ENCODE peak calls at places on chromosomes 2 and 18, in four cellular contexts. U is CD4-positive, alpha-beta T cell; P is neural progenitor cell; M is hepatocyte. C is an unnamed sample.

GRCh38 chr2:238122287-238123217 is 15.9 kb upstream of the KLHL30 start:
- DNase-seq in U (no peak), P (no peak), M (no peak), C (no peak)

GRCh38 chr2:179898873-179899272 is 37.5 kb upstream of the ZNF385B start:
- DNase-seq in U (no peak), P (peak), M (peak), C (peak)

GRCh38 chr18:64110692-64111480 is 38.0 kb downstream of the LINC00305 start:
- DNase-seq in U (no peak), P (no peak), M (peak), C (no peak)

GRCh38 chr2:79512442-79513401 is at the start of gene CTNNA2:
- DNase-seq in U (no peak), P (peak), M (peak), C (peak)

GRCh38 chr2:62595468-62595867 is 89.5 kb upstream of the TMEM17 start:
- DNase-seq in U (no peak), P (no peak), M (no peak), C (no peak)

GRCh38 chr2:237316339-237316738 is 97.6 kb downstream of the COL6A3 start:
- DNase-seq in U (no peak), P (no peak), M (no peak), C (no peak)

GRCh38 chr2:8644605-8645175 is 37.2 kb upstream of the ID2 start:
- DNase-seq in U (no peak), P (no peak), M (no peak), C (no peak)

GRCh38 chr2:221063568-221063967 is 508.5 kb downstream of the EPHA4 start:
- DNase-seq in U (no peak), P (no peak), M (no peak), C (no peak)

GRCh38 chr2:208318127-208318526 is 52.1 kb downstream of the PIKFYVE start:
- DNase-seq in U (no peak), P (no peak), M (no peak), C (no peak)

GRCh38 chr2:229660951-229661350 is 53.4 kb downstream of the DNER start:
- DNase-seq in U (no peak), P (no peak), M (no peak), C (no peak)

GRCh38 chr2:239147376-239147775 is 253.4 kb downstream of the HDAC4 start:
- DNase-seq in U (no peak), P (no peak), M (no peak), C (no peak)

GRCh38 chr18:63025251-63025710 is 294.3 kb downstream of the BCL2 start:
- DNase-seq in U (no peak), P (peak), M (peak), C (no peak)
- TF ChIP-seq CTCF in U (no peak), P (peak), M (peak), C (no peak)

GRCh38 chr2:7016120-7016519 is 98.9 kb downstream of the RNF144A start:
- DNase-seq in U (no peak), P (no peak), M (no peak), C (no peak)

GRCh38 chr2:7012141-7012809 is 95.1 kb downstream of the RNF144A start:
- DNase-seq in U (no peak), P (no peak), M (no peak), C (no peak)

GRCh38 chr2:7015007-7015950 is 98.1 kb downstream of the RNF144A start:
- DNase-seq in U (no peak), P (no peak), M (no peak), C (no peak)

GRCh38 chr2:7013761-7014160 is 96.5 kb downstream of the RNF144A start:
- DNase-seq in U (no peak), P (no peak), M (no peak), C (no peak)

GRCh38 chr2:7014201-7014640 is 97.0 kb downstream of the RNF144A start:
- DNase-seq in U (peak), P (peak), M (no peak), C (no peak)
- TF ChIP-seq CTCF in U (peak), P (peak), M (peak), C (no peak)

GRCh38 chr2:181178823-181179412 is 198.5 kb downstream of the UBE2E3 start:
- DNase-seq in U (peak), P (peak), M (no peak), C (peak)
- TF ChIP-seq CTCF in U (peak), P (peak), M (peak), C (peak)

GRCh38 chr2:10814571-10815331 is 2.2 kb upstream of the PDIA6 start:
- DNase-seq in U (no peak), P (peak), M (no peak), C (no peak)
- TF ChIP-seq CTCF in U (no peak), P (peak), M (peak), C (no peak)

GRCh38 chr2:36481709-36482108 is 116.3 kb downstream of the FEZ2 start:
- DNase-seq in U (no peak), P (no peak), M (no peak), C (no peak)
- TF ChIP-seq CTCF in U (no peak), P (no peak), M (no peak), C (no peak)

DNA sequence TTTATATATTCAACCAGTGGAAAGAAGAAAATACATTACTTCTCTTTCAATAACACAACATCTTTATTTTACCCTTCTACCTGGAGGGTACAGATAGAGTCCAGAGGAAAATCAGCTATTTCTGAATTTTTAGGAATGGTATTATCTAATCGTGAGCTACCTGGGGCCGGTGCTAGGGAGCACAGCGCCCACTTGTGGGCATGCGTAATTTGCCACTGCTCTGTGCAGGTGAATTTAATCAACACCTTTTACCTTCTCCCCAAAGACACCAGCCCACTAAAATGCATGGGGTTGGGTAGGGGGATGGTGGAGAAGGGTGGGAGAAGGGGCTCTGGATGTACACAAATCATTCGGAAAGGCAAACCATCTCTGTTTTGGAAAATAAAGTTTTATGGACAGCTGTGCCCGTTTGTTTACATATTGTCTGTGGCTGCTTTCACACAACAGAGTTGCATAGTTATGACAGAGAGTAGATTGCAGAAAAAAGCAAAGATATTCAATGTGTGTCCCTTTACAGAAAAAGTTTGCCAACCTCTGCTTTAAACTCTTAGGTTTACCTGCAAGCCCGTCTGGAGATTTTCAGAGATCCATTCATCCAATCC is 51.5 kb upstream of the DCC start:
- DNase-seq in U (no peak), P (peak), M (peak), C (peak)
- TF ChIP-seq CTCF in U (no peak), P (peak), M (peak), C (peak)

DNA sequence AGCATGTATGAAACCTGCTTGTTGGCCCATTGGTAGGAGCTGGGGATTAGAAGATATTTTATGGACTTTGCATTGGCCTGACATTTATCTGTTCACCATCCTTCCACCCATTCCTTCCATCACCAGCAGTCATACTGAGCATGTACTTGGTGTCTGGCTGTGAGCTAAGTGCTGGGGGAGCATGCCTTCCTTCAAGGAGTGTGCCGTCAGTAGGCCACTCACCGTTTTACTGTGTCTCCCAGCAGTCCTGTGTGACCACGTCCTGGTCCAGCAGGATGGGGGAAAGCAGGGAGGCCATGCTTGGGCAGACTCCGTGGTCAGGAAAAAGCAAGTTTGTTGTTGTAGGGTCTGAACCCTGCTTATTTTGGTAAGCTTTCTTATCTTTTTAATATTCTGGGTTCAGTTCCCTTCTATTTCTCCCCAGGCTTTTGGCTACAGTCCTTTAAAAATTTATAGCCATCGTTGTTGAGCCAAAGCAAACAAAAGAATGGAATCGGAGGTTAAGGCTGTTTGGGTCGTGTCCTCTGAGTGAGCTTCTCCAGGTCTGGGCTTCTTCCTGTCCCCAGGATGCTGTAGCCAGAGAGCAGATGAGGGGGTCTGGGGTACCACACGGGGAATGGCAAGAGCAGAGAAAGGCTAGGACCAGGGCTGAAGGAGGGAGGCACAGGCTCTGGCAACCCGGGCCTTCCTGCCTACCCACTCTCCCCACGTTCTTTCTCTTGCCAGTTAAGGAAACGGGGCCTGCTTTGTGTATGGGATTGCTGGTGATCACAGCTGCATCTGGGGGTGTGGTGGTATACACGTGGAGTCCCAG is 13.6 kb downstream of the SLC30A3 start:
- DNase-seq in U (no peak), P (no peak), M (no peak), C (no peak)
- TF ChIP-seq CTCF in U (no peak), P (no peak), M (no peak), C (no peak)

C was measured in Calu3.